ENCODE peak calls at places on chromosomes 13 and 19, in five cellular contexts. E is IMR-90, Y is suprapubic skin, U is NB4, Z is stomach. A is an unnamed sample.

GRCh38 chr13:24764276-24764630 is 284 bp downstream of the RNF17 start:
- DNase-seq in U (no peak), Z (no peak), E (no peak), Y (no peak), A (no peak)

GRCh38 chr19:4369888-4370260 is 26.5 kb downstream of the MPND start:
- DNase-seq in Z (peak), Y (peak), U (no peak), E (peak), A (no peak)

GRCh38 chr19:54390942-54391577 is 24.2 kb upstream of the TTYH1 start:
- DNase-seq in E (peak), U (peak), Y (no peak), Z (peak), A (no peak)

GRCh38 chr19:6229951-6230712 is 49.6 kb downstream of the MLLT1 start:
- DNase-seq in Y (peak), U (no peak), E (no peak), Z (no peak), A (no peak)

GRCh38 chr19:52351512-52351911 is 15.5 kb downstream of the ZNF610 start:
- DNase-seq in Y (no peak), Z (no peak), E (no peak), U (peak), A (no peak)

GRCh38 chr13:38090913-38091312 is 221.3 kb upstream of the TRPC4 start:
- DNase-seq in Y (no peak), U (peak), Z (no peak), E (no peak), A (no peak)

GRCh38 chr13:28046981-28047380 is 53.4 kb downstream of the FLT3 start:
- DNase-seq in Z (no peak), E (peak), U (no peak), Y (no peak), A (no peak)

GRCh38 chr13:39954476-39954875 is 299.0 kb downstream of the COG6 start:
- DNase-seq in Z (no peak), U (no peak), E (no peak), Y (no peak), A (no peak)

GRCh38 chr13:80299046-80299445 is 41.9 kb downstream of the SPRY2 start:
- DNase-seq in Z (no peak), E (no peak), Y (no peak), U (no peak), A (no peak)

GRCh38 chr13:72341904-72342303 is 385.5 kb downstream of the MZT1 start:
- DNase-seq in E (no peak), U (peak), Y (no peak), Z (no peak), A (no peak)

GRCh38 chr19:12834976-12835757 is 788 bp upstream of the RTBDN start:
- DNase-seq in Y (peak), E (no peak), U (no peak), Z (peak), A (no peak)

GRCh38 chr19:2550431-2551171 is 74.7 kb downstream of the GADD45B start:
- DNase-seq in Y (no peak), Z (no peak), E (no peak), U (no peak), A (no peak)

GRCh38 chr19:5934779-5935472 is 20.9 kb downstream of the CAPS start:
- DNase-seq in U (no peak), Y (no peak), E (peak), Z (no peak), A (no peak)

GRCh38 chr13:81058916-81059290 is 718.0 kb upstream of the SPRY2 start:
- DNase-seq in Z (no peak), E (no peak), Y (no peak), U (no peak), A (no peak)

GRCh38 chr13:110307697-110308376 is 753 bp downstream of the COL4A2 start:
- DNase-seq in Y (no peak), Z (no peak), U (no peak), E (peak), A (no peak)

GRCh38 chr19:19686580-19686979 is 17.9 kb downstream of the ZNF101 start:
- DNase-seq in Z (no peak), U (no peak), Y (no peak), E (no peak), A (no peak)

GRCh38 chr13:51698352-51698751 is 105.6 kb downstream of the DHRS12 start:
- DNase-seq in E (no peak), Y (no peak), U (no peak), Z (no peak), A (no peak)

GRCh38 chr19:43380771-43381386 is 27.4 kb downstream of the CD177 start:
- DNase-seq in Y (no peak), U (no peak), Z (peak), E (no peak), A (no peak)

GRCh38 chr19:17847538-17848366 is at the start of gene JAK3:
- DNase-seq in E (peak), Y (no peak), Z (peak), U (no peak), A (no peak)

GRCh38 chr19:17659996-17660395 is 28.2 kb downstream of the UNC13A start:
- DNase-seq in U (no peak), Z (no peak), E (no peak), Y (no peak), A (no peak)

GRCh38 chr13:106471957-106472543 is 63.4 kb downstream of the EFNB2 start:
- DNase-seq in U (no peak), Z (peak), Y (no peak), E (peak), A (no peak)

GRCh38 chr19:48968813-48969218 is 3.7 kb downstream of the FTL start:
- DNase-seq in Z (no peak), E (no peak), U (no peak), Y (no peak), A (no peak)

GRCh38 chr19:31220540-31220939 is 128.7 kb downstream of the TSHZ3 start:
- DNase-seq in Z (no peak), U (peak), Y (no peak), E (no peak), A (no peak)

GRCh38 chr19:18292460-18292809 is 11.0 kb upstream of the JUND start:
- DNase-seq in E (no peak), U (no peak), Y (no peak), Z (no peak), A (no peak)

GRCh38 chr19:33438987-33439781 is 65.7 kb downstream of the CEBPG start:
- DNase-seq in Y (no peak), U (no peak), Z (no peak), E (no peak), A (no peak)

GRCh38 chr19:4519521-4520277 is 1.4 kb upstream of the PLIN4 start:
- DNase-seq in E (no peak), Z (no peak), Y (no peak), U (no peak), A (no peak)

GRCh38 chr19:10152100-10152499 is 32.4 kb upstream of the EIF3G start:
- DNase-seq in E (no peak), Y (no peak), U (no peak), Z (no peak), A (no peak)

GRCh38 chr19:54114340-54114826 is 1.1 kb downstream of the TFPT start:
- DNase-seq in Z (peak), E (peak), Y (no peak), U (peak), A (no peak)

GRCh38 chr13:31361673-31362072 is 161.9 kb downstream of the B3GLCT start:
- DNase-seq in Z (no peak), U (no peak), Y (no peak), E (no peak), A (no peak)

GRCh38 chr19:48290341-48290922 is 20.6 kb downstream of the ZNF114 start:
- DNase-seq in E (peak), Z (no peak), Y (no peak), U (no peak), A (no peak)

GRCh38 chr19:50568321-50569022 is at the start of gene LRRC4B:
- DNase-seq in E (no peak), U (no peak), Z (no peak), Y (no peak), A (no peak)

GRCh38 chr13:32577032-32577431 is 9.2 kb upstream of the PDS5B start:
- DNase-seq in U (no peak), Z (no peak), E (no peak), Y (no peak), A (no peak)

GRCh38 chr13:76879211-76879875 is 6.9 kb downstream of the KCTD12 start:
- DNase-seq in E (peak), U (peak), Y (peak), Z (peak), A (no peak)

GRCh38 chr13:50993371-50993770 is 83.8 kb downstream of the RNASEH2B start:
- DNase-seq in Y (no peak), U (no peak), E (no peak), Z (no peak), A (no peak)

GRCh38 chr13:81582381-81582780 is 1241.5 kb upstream of the SPRY2 start:
- DNase-seq in Y (no peak), U (no peak), Z (no peak), E (no peak), A (no peak)

GRCh38 chr19:18173572-18174294 is at the start of gene IFI30:
- DNase-seq in U (peak), E (no peak), Z (peak), Y (peak), A (peak)

GRCh38 chr19:55440411-55441105 is 2.5 kb downstream of the SHISA7 start:
- DNase-seq in Y (no peak), Z (no peak), E (no peak), U (no peak), A (no peak)

GRCh38 chr13:94711561-94712286 is 621 bp downstream of the SOX21 start:
- DNase-seq in U (no peak), Z (no peak), E (no peak), Y (peak), A (no peak)

GRCh38 chr13:24651718-24652345 is 28.4 kb upstream of the ATP12A start:
- DNase-seq in Z (no peak), E (no peak), U (no peak), Y (no peak), A (no peak)

DNA sequence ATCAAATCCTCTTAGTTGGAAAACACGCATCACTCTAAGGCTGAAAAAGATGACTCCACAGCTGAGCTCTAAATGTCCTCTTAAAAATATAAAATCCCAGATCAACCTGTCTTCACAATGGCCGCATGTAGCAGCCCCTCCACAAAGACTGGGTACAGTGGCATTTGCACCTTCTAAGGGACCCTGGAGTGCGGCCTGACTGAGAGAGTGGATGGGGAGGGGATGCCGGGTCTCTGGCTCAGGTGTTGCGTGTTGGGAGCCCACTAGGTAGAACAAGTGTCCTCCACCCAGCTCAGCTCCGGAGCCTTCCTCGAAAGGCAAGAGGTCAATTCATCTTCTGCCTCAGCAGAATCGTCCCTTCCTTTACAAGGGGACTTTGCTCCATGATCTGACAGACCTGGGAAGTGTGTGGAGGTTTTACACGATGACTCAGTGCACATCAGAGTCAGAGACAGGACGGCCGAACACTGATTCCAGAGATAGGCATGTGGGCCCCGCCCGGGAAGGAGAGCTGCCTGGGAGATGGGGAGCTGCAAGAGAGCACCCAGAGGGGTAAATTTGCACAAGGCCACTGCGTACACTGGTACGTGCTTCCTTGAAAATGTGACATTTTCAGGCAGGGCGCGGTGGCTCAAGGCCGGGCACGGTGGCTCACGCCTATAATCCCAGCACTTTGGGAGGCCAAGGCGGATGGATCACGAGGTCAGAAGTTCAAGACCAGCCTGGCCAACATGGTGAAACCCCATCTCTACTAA is 23.5 kb upstream of the SLC15A1 start:
- DNase-seq in E (peak), Z (peak), U (no peak), Y (no peak), A (no peak)
- TF ChIP-seq CTCF in E (no peak), Z (no peak), U (no peak), Y (no peak), A (no peak)

DNA sequence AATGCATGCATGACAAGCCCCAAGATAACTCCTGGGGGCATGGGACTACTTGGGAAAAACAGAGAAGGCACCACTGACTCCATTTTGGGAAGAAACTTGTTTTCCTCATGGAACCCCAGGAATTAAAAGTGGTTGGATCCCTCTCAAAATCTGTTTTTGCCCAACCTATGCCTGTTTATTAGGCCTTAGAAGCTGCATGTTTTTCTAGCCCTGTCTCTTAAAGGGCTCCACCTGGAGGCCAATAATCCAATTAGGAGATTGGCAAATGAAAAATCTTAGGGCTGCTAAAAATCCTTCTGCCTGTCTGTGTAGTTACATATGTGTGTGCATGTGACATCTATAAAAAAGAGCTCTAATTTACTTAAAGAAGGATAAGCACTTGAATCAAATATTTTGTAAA is 26.9 kb downstream of the MED4 start:
- DNase-seq in Z (no peak), E (no peak), U (no peak), Y (no peak), A (no peak)
- H3K4me3 ChIP-seq in Z (no peak), E (no peak), U (no peak), Y (no peak), A (no peak)

DNA sequence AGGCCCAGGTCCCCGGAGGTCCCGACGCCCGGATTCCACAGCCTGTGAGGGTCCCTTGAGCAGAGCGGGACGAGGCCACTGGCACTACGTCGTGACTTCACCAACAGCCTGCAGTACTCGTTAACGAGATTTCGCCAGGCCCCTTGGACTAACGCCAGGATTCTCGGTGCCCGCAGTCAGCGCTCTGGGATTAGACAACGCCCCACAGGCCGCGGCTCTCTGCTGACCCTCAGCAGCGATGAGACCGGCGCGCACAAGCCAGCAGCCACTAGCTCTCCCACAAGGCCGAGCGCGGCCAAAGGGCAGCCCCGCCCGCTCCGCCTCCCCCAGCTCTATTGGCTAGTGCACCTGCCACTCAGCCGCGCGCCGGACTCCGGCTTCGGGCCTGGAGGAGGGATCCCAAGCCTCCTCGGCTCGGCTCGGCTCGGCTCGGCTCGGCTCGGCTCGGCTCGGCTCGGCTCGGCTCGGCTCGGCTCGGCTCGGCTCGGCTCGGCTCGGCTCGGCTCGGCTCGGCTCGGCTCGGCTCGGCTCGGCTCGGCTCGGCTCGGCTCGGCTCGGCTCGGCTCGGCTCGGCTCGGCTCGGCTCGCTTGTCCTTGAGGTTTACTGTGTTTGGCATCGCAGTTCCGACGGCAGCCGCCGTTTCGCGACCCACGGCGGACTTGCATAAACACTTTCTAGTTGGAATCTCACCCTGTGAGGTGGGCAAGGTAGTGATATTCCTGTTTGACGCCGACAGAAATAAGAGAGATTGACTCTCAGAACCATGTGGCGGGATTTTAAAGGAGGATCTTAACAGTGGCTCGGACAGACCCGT is 231.7 kb upstream of the SERP2 start:
- DNase-seq in E (peak), Z (peak), Y (peak), U (peak), A (peak)
- TF ChIP-seq POLR2A in E (peak), Z (peak), Y (peak), U (peak), A (peak)

GRCh38 chr13:111908391-111908790 is 158.6 kb upstream of the SOX1 start:
- DNase-seq in E (no peak), U (no peak), Y (no peak), Z (no peak), A (no peak)
- TF ChIP-seq CTCF in E (no peak), U (no peak), Y (no peak), Z (no peak), A (no peak)

GRCh38 chr13:101450749-101451130 is 1.7 kb upstream of the ITGBL1 start:
- DNase-seq in U (no peak), Z (no peak), Y (no peak), E (no peak), A (no peak)

GRCh38 chr13:101452519-101453485 is at the start of gene ITGBL1:
- DNase-seq in Y (peak), U (no peak), Z (no peak), E (peak), A (no peak)

GRCh38 chr13:101453784-101454201 is 1.3 kb downstream of the ITGBL1 start:
- DNase-seq in E (no peak), Z (peak), Y (no peak), U (no peak), A (no peak)

GRCh38 chr13:101449971-101450748 is 2.3 kb upstream of the ITGBL1 start:
- DNase-seq in Z (no peak), E (peak), U (no peak), Y (no peak), A (no peak)

GRCh38 chr13:101451641-101452040 is 834 bp upstream of the ITGBL1 start:
- DNase-seq in Z (no peak), E (no peak), U (no peak), Y (no peak), A (no peak)
- H3K4me3 ChIP-seq in Z (no peak), E (no peak), U (no peak), Y (no peak), A (no peak)

GRCh38 chr19:38375098-38375493 is 725 bp downstream of the PSMD8 start:
- DNase-seq in Z (no peak), Y (no peak), U (no peak), E (peak), A (no peak)

GRCh38 chr19:38377052-38377451 is 2.7 kb downstream of the PSMD8 start:
- DNase-seq in Y (no peak), E (no peak), Z (no peak), U (no peak), A (no peak)

GRCh38 chr19:38374332-38375097 is at the start of gene PSMD8:
- DNase-seq in Z (peak), U (peak), E (peak), Y (peak), A (peak)

GRCh38 chr19:38376576-38376975 is 2.2 kb downstream of the PSMD8 start:
- DNase-seq in Y (no peak), E (no peak), Z (no peak), U (no peak), A (no peak)

DNA sequence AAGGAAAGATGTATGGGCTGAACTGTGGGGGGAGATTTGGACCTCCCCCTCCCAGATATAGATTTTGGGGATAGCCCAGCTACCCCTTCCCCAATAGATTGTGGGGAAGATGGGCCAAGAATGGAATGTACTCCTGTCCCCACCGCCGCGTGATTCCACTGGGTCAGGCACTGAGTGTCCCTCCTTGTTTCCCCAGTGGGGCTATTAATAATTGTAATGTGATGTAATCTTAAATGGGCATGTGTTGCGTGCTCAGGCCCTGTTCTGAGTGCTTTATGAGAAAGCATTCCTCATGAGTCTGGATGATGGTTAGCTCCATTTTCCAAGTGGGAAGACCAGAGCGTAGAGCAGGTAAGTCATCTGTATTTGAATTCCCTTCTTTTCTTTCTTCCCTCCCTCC is 1.4 kb downstream of the PSMD8 start:
- DNase-seq in Y (no peak), Z (no peak), U (no peak), E (peak), A (no peak)
- TF ChIP-seq POLR2A in Y (no peak), Z (no peak), U (no peak), E (no peak), A (no peak)

A was measured in tibial nerve.